ENCODE peak calls at places on chromosome X, in seven cellular contexts. B, E, Q, X, F, N and L are unnamed samples.

GRCh38 chrX:12403474-12404082 is 265.3 kb downstream of the FRMPD4 start:
- DNase-seq in F (no peak), E (no peak), X (no peak), B (no peak), N (no peak), Q (no peak), L (no peak)

GRCh38 chrX:108299704-108300103 is 138.5 kb downstream of the COL4A6 start:
- DNase-seq in X (no peak), B (no peak), N (no peak), E (peak), F (no peak), Q (no peak), L (no peak)

GRCh38 chrX:8090482-8090881 is 80.6 kb downstream of the VCX2 start:
- DNase-seq in Q (no peak), F (no peak), B (no peak), E (no peak), X (no peak), N (no peak), L (no peak)

GRCh38 chrX:11143931-11144678 is 33.0 kb downstream of the HCCS start:
- DNase-seq in X (peak), F (no peak), Q (peak), N (peak), E (peak), B (no peak), L (peak)

GRCh38 chrX:45524805-45525204 is 324.1 kb upstream of the DIPK2B start:
- DNase-seq in E (no peak), N (no peak), B (no peak), Q (no peak), F (no peak), X (no peak), L (no peak)

GRCh38 chrX:100478714-100479113 is 68.6 kb upstream of the PCDH19 start:
- DNase-seq in X (no peak), E (no peak), N (no peak), B (no peak), F (no peak), Q (no peak), L (no peak)

GRCh38 chrX:22247169-22247568 is 25.5 kb upstream of the CBLL2 start:
- DNase-seq in X (no peak), B (no peak), N (no peak), Q (no peak), E (no peak), F (no peak), L (no peak)

GRCh38 chrX:107968623-107969022 is 13.5 kb downstream of the TEX13B start:
- DNase-seq in B (no peak), Q (no peak), F (no peak), N (no peak), E (no peak), X (no peak), L (no peak)

GRCh38 chrX:11967986-11968385 is 170.3 kb upstream of the FRMPD4 start:
- DNase-seq in E (no peak), F (no peak), X (no peak), Q (no peak), B (no peak), N (peak), L (no peak)

GRCh38 chrX:45472968-45473367 is 272.3 kb upstream of the DIPK2B start:
- DNase-seq in B (no peak), F (no peak), E (no peak), Q (no peak), N (no peak), X (no peak), L (no peak)

GRCh38 chrX:13029341-13029740 is 15.1 kb downstream of the FAM9C start:
- DNase-seq in N (peak), Q (no peak), X (peak), F (no peak), E (peak), B (no peak), L (no peak)

GRCh38 chrX:50581405-50581804 is 110.8 kb upstream of the DGKK start:
- DNase-seq in N (no peak), X (no peak), B (no peak), F (no peak), E (no peak), Q (no peak), L (no peak)

GRCh38 chrX:19899234-19899788 is 11.9 kb upstream of the SH3KBP1 start:
- DNase-seq in N (no peak), F (no peak), E (no peak), X (no peak), B (no peak), Q (no peak), L (no peak)

GRCh38 chrX:3295731-3296130 is 50.7 kb downstream of the MXRA5 start:
- DNase-seq in Q (peak), B (no peak), X (no peak), F (no peak), E (no peak), N (peak), L (peak)

GRCh38 chrX:134813697-134814096 is 155.4 kb upstream of the PLAC1 start:
- DNase-seq in F (no peak), N (no peak), E (no peak), Q (no peak), X (no peak), B (no peak), L (no peak)

GRCh38 chrX:10041383-10041782 is 74.2 kb downstream of the CLDN34 start:
- DNase-seq in N (peak), F (no peak), E (peak), X (no peak), B (no peak), Q (no peak), L (no peak)

GRCh38 chrX:57925806-57926205 is 15.5 kb upstream of the ZXDA start:
- DNase-seq in N (no peak), E (no peak), X (no peak), Q (no peak), B (no peak), F (no peak), L (no peak)

GRCh38 chrX:57932266-57932665 is 22.0 kb upstream of the ZXDA start:
- DNase-seq in E (no peak), F (no peak), B (no peak), X (no peak), Q (no peak), N (no peak), L (no peak)

GRCh38 chrX:57930051-57930450 is 19.8 kb upstream of the ZXDA start:
- DNase-seq in F (no peak), E (no peak), N (no peak), B (no peak), Q (no peak), X (no peak), L (no peak)

GRCh38 chrX:57933321-57933720 is 23.1 kb upstream of the ZXDA start:
- DNase-seq in X (no peak), E (no peak), N (no peak), B (no peak), F (no peak), Q (no peak), L (no peak)

GRCh38 chrX:57929373-57929772 is 19.1 kb upstream of the ZXDA start:
- DNase-seq in B (no peak), F (no peak), Q (peak), E (no peak), N (peak), X (no peak), L (peak)
- TF ChIP-seq POLR2A in B (no peak), F (no peak), Q (no peak), E (no peak), N (no peak), X (no peak), L (no peak)

GRCh38 chrX:318739-319578 is at the start of gene GTPBP6:
- DNase-seq in E (peak), X (peak), N (peak), Q (peak), B (peak), F (peak), L (no peak)
- TF ChIP-seq POLR2A in E (no peak), X (peak), N (no peak), Q (peak), B (no peak), F (no peak), L (peak)

DNA sequence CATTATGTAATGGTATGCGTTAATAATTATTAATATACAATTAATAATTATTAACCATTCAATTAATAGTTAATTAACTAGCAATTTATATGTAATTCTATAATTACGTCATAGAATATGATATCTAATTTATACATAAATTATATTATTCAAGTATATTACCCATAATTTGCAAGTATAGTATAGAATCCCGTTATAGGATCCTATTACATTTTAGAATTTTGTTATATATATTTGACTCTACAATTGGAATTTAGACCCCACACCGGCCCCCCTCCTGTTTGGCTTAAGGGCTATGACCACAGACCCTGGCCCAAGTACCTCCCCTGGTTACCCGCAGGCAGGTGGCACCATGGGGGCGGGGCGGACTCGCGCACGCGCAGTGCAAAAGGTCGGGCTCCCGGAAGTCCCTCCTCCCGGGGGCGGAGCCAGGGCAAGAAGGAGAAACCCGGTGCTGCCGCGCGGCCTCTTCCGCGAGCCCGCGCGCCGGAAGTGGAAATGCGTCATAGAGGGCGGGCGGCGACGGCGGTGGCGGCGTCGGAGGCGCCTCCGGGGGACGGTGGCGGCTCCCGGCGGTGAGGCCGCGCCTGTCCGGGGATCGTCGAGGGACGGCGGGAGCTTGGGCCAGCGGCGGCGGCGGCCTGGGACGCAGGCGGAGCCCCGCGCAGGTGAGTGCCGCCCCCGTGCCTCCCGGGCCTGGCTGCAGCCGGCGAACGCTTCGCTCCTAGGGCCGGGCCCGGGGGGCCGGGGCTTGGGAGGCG is at the start of gene AKAP17A:
- DNase-seq in N (peak), B (peak), F (peak), E (peak), X (peak), Q (peak), L (peak)
- TF ChIP-seq POLR2A in N (no peak), B (no peak), F (no peak), E (no peak), X (peak), Q (no peak), L (peak)

DNA sequence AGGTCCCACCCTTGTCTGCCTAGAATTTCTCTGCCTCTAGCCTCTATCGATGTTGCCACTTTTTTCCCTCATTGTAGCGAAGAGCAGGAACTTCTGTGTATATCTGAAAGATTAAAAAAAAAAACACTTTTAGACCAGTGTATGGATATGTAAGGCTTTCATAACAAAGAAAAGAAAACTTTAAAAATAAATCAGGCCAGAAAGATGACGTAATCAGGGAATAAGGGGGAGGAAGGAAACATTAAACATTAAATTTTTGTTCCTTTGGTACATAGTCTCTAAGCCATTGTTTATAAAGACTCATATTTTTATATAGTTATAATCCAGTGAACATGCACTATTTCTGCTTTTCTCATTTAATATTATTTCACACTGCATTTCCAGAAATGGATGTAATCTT is 26.2 kb upstream of the FTHL17 start:
- DNase-seq in F (no peak), Q (no peak), N (no peak), B (no peak), E (no peak), X (no peak), L (no peak)
- TF ChIP-seq POLR2A in F (no peak), Q (no peak), N (no peak), B (no peak), E (no peak), X (no peak), L (no peak)

DNA sequence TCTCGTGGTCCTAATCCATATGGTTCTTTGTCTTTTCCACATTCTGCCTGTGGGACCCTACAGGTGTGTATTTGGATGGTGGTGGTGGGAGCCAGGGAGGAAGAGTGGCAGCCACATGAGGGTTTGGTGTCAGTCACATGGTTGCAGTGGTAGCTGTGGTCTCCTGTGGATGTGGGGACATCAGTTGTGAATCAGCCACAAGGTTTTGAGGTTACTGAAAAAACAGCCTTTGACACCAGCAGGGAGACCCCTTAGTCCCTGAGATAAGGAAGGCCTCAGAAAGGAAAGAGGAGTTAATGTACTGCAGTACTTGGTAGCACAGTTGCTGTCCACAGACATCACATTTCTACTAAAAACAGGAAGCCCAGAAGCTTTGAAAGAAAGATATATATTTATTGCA is 15.8 kb upstream of the GAGE10 start:
- DNase-seq in N (no peak), X (no peak), E (no peak), F (no peak), B (no peak), Q (no peak), L (no peak)
- TF ChIP-seq POLR2A in N (no peak), X (no peak), E (no peak), F (no peak), B (no peak), Q (no peak), L (no peak)

DNA sequence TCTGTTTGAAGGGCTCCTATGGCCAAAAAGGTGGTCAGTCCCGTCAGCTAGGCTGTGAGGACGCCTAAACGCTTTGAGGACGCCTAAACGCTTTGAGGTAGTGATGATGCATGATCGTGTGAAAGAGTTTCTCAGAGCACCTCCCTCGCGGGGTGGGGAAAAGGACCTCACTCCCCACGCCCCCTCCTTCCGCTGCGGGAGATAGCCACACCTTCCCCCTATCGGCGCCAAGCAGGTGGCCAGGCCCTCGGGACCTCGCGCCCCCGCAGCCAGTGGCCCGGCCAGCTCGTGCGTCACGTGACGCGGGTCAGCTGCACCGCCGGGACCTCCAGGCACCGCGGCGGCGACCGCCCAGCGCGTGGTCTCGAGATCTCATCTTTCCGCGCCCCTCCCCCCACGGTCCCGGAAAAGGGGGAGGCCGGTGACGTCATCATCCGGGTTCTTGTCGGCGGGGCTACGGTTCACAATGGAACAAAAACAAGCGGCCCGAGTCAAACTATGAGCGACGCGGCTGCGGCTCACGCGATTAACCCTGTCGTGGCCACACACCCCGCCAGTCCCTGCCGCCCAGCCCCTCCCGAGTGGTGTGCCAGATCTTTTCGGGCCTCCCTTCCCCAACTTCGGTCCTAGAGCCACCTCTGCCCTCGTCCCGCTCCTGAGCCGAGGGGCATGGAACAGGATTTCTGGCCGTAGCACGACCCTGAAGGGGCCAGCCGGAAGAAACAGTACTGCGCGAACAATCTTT is 713 bp upstream of the USP9X start:
- DNase-seq in B (peak), N (peak), Q (peak), E (peak), X (peak), F (no peak), L (peak)
- TF ChIP-seq POLR2A in B (peak), N (peak), Q (peak), E (no peak), X (peak), F (no peak), L (peak)

DNA sequence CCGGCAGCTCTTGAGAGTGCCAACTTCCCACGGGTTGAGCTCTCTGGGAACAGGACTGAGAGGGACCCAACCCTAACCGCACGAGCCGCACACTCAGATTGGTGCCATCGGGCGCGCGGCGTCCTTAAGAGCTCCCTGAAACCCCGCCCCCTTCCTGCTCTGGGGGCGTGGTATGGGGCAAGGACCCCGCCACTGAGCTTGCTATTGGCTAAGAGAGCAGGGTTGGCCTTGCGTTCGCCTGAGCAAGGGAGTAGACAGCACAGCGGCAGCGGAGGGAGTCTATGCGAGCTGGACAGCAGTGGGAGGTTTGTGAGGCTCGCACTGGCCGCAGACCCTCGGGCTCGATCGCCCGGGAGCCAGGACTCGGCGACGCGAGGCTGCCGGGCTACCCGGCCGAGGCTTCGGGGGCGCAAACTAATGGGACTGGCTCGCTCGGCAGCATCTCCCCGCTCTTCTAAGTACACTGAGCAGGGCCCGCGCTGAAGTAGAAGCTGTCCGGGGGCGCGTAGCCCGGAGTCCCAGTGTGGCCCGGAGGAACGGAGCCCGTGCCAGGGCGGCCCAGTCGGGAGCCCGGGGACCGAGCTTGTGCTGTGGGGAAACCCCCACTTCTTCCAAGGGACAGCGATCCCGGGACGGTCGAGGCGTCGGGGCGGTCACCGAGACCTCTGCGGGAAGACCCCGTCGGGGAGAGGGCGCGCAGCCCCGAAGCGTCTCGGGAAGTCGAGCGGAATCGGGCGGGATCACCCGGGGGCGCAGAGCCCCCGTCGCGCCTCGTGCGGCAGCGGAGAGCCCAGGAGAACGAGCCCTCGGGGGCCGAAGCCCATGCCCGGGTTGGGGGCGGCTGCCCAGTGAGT is at the start of gene EFNB1:
- DNase-seq in B (peak), E (peak), Q (peak), N (peak), X (peak), F (peak), L (peak)
- TF ChIP-seq POLR2A in B (no peak), E (peak), Q (peak), N (peak), X (peak), F (peak), L (peak)